ENCODE peak calls at places on chromosome 7, in six cellular contexts. One of them, this sample, is unnamed.

GRCh38 chr7:138387755-138388475 is 72.1 kb upstream of the TRIM24 start:
- DNase-seq in colonic mucosa: no peak
- DNase-seq in Panc1: no peak
- DNase-seq in thoracic aorta: no peak
- DNase-seq in fibroblast of lung: no peak
- DNase-seq in cardiac fibroblast: no peak
- DNase-seq in this sample: no peak

GRCh38 chr7:96532428-96532922 is 177.2 kb downstream of the SEM1 start:
- DNase-seq in colonic mucosa: no peak
- DNase-seq in Panc1: no peak
- DNase-seq in thoracic aorta: no peak
- DNase-seq in fibroblast of lung: no peak
- DNase-seq in cardiac fibroblast: no peak
- DNase-seq in this sample: no peak

GRCh38 chr7:128921866-128922440 is 11.4 kb upstream of the KCP start:
- DNase-seq in colonic mucosa: no peak
- DNase-seq in Panc1: no peak
- DNase-seq in thoracic aorta: no peak
- DNase-seq in fibroblast of lung: no peak
- DNase-seq in cardiac fibroblast: no peak
- DNase-seq in this sample: no peak

GRCh38 chr7:26198133-26198780 is 2.3 kb downstream of the HNRNPA2B1 start:
- DNase-seq in colonic mucosa: peak
- DNase-seq in Panc1: no peak
- DNase-seq in thoracic aorta: no peak
- DNase-seq in fibroblast of lung: peak
- DNase-seq in cardiac fibroblast: peak
- DNase-seq in this sample: peak

GRCh38 chr7:131803861-131804260 is 247.4 kb upstream of the PODXL start:
- DNase-seq in colonic mucosa: no peak
- DNase-seq in Panc1: no peak
- DNase-seq in thoracic aorta: no peak
- DNase-seq in fibroblast of lung: no peak
- DNase-seq in cardiac fibroblast: no peak
- DNase-seq in this sample: no peak

GRCh38 chr7:28854750-28855074 is 103.4 kb downstream of the TRIL start:
- DNase-seq in colonic mucosa: no peak
- DNase-seq in Panc1: no peak
- DNase-seq in thoracic aorta: no peak
- DNase-seq in fibroblast of lung: no peak
- DNase-seq in cardiac fibroblast: no peak
- DNase-seq in this sample: no peak

GRCh38 chr7:28041508-28042314 is 138.9 kb downstream of the JAZF1 start:
- DNase-seq in colonic mucosa: no peak
- DNase-seq in Panc1: no peak
- DNase-seq in thoracic aorta: no peak
- DNase-seq in fibroblast of lung: peak
- DNase-seq in cardiac fibroblast: peak
- DNase-seq in this sample: no peak

GRCh38 chr7:124201768-124202349 is 169.0 kb upstream of the TMEM229A start:
- DNase-seq in colonic mucosa: no peak
- DNase-seq in Panc1: no peak
- DNase-seq in thoracic aorta: no peak
- DNase-seq in fibroblast of lung: peak
- DNase-seq in cardiac fibroblast: no peak
- DNase-seq in this sample: no peak

GRCh38 chr7:9091282-9091681 is 657.9 kb downstream of the NXPH1 start:
- DNase-seq in colonic mucosa: no peak
- DNase-seq in Panc1: no peak
- DNase-seq in thoracic aorta: no peak
- DNase-seq in fibroblast of lung: no peak
- DNase-seq in cardiac fibroblast: no peak
- DNase-seq in this sample: no peak

GRCh38 chr7:131878777-131879176 is 322.3 kb upstream of the PODXL start:
- DNase-seq in colonic mucosa: no peak
- DNase-seq in Panc1: no peak
- DNase-seq in thoracic aorta: no peak
- DNase-seq in fibroblast of lung: no peak
- DNase-seq in cardiac fibroblast: no peak
- DNase-seq in this sample: no peak

GRCh38 chr7:108581655-108582491 is 12.2 kb downstream of the DNAJB9 start:
- DNase-seq in colonic mucosa: no peak
- DNase-seq in Panc1: no peak
- DNase-seq in thoracic aorta: no peak
- DNase-seq in fibroblast of lung: no peak
- DNase-seq in cardiac fibroblast: no peak
- DNase-seq in this sample: peak

GRCh38 chr7:33979807-33980355 is 74.5 kb downstream of the BMPER start:
- DNase-seq in colonic mucosa: no peak
- DNase-seq in Panc1: no peak
- DNase-seq in thoracic aorta: no peak
- DNase-seq in fibroblast of lung: peak
- DNase-seq in cardiac fibroblast: peak
- DNase-seq in this sample: no peak

GRCh38 chr7:15433154-15433553 is 128.7 kb downstream of the AGMO start:
- DNase-seq in colonic mucosa: no peak
- DNase-seq in Panc1: no peak
- DNase-seq in thoracic aorta: no peak
- DNase-seq in fibroblast of lung: no peak
- DNase-seq in cardiac fibroblast: no peak
- DNase-seq in this sample: no peak

GRCh38 chr7:15057272-15057671 is 154.7 kb upstream of the DGKB start:
- DNase-seq in colonic mucosa: no peak
- DNase-seq in Panc1: no peak
- DNase-seq in thoracic aorta: no peak
- DNase-seq in fibroblast of lung: no peak
- DNase-seq in cardiac fibroblast: no peak
- DNase-seq in this sample: no peak

GRCh38 chr7:41224063-41224763 is 478.7 kb downstream of the INHBA start:
- DNase-seq in colonic mucosa: no peak
- DNase-seq in Panc1: no peak
- DNase-seq in thoracic aorta: no peak
- DNase-seq in fibroblast of lung: peak
- DNase-seq in cardiac fibroblast: peak
- DNase-seq in this sample: peak

GRCh38 chr7:46256870-46257528 is 335.9 kb upstream of the IGFBP3 start:
- DNase-seq in colonic mucosa: no peak
- DNase-seq in Panc1: no peak
- DNase-seq in thoracic aorta: no peak
- DNase-seq in fibroblast of lung: no peak
- DNase-seq in cardiac fibroblast: peak
- DNase-seq in this sample: no peak

GRCh38 chr7:98733036-98733435 is 116.0 kb downstream of the NPTX2 start:
- DNase-seq in colonic mucosa: peak
- DNase-seq in Panc1: peak
- DNase-seq in thoracic aorta: no peak
- DNase-seq in fibroblast of lung: peak
- DNase-seq in cardiac fibroblast: peak
- DNase-seq in this sample: no peak

GRCh38 chr7:30987936-30988335 is 24.2 kb downstream of the GHRHR start:
- DNase-seq in colonic mucosa: no peak
- DNase-seq in Panc1: no peak
- DNase-seq in thoracic aorta: no peak
- DNase-seq in fibroblast of lung: no peak
- DNase-seq in cardiac fibroblast: no peak
- DNase-seq in this sample: no peak

GRCh38 chr7:22854158-22855048 is 31.8 kb upstream of the TOMM7 start:
- DNase-seq in colonic mucosa: peak
- DNase-seq in Panc1: no peak
- DNase-seq in thoracic aorta: peak
- DNase-seq in fibroblast of lung: peak
- DNase-seq in cardiac fibroblast: peak
- DNase-seq in this sample: peak

GRCh38 chr7:25949672-25950487 is 202.1 kb upstream of the NFE2L3 start:
- DNase-seq in colonic mucosa: peak
- DNase-seq in Panc1: no peak
- DNase-seq in thoracic aorta: no peak
- DNase-seq in fibroblast of lung: no peak
- DNase-seq in cardiac fibroblast: no peak
- DNase-seq in this sample: no peak

GRCh38 chr7:134806197-134806596 is 26.8 kb downstream of the CALD1 start:
- DNase-seq in colonic mucosa: no peak
- DNase-seq in Panc1: no peak
- DNase-seq in thoracic aorta: no peak
- DNase-seq in fibroblast of lung: no peak
- DNase-seq in cardiac fibroblast: no peak
- DNase-seq in this sample: no peak

GRCh38 chr7:129678606-129679005 is 67.1 kb downstream of the NRF1 start:
- DNase-seq in colonic mucosa: no peak
- DNase-seq in Panc1: no peak
- DNase-seq in thoracic aorta: no peak
- DNase-seq in fibroblast of lung: no peak
- DNase-seq in cardiac fibroblast: no peak
- DNase-seq in this sample: no peak

GRCh38 chr7:108142675-108143259 is 12.6 kb upstream of the LAMB4 start:
- DNase-seq in colonic mucosa: no peak
- DNase-seq in Panc1: no peak
- DNase-seq in thoracic aorta: no peak
- DNase-seq in fibroblast of lung: no peak
- DNase-seq in cardiac fibroblast: no peak
- DNase-seq in this sample: no peak

GRCh38 chr7:130113887-130114286 is 43.6 kb downstream of the KLHDC10 start:
- DNase-seq in colonic mucosa: no peak
- DNase-seq in Panc1: no peak
- DNase-seq in thoracic aorta: no peak
- DNase-seq in fibroblast of lung: no peak
- DNase-seq in cardiac fibroblast: no peak
- DNase-seq in this sample: no peak

GRCh38 chr7:22985436-22985835 is 28.5 kb downstream of the HYCC1 start:
- DNase-seq in colonic mucosa: no peak
- DNase-seq in Panc1: no peak
- DNase-seq in thoracic aorta: no peak
- DNase-seq in fibroblast of lung: no peak
- DNase-seq in cardiac fibroblast: no peak
- DNase-seq in this sample: no peak

GRCh38 chr7:2044311-2044882 is 188.3 kb downstream of the MAD1L1 start:
- DNase-seq in colonic mucosa: no peak
- DNase-seq in Panc1: no peak
- DNase-seq in thoracic aorta: no peak
- DNase-seq in fibroblast of lung: no peak
- DNase-seq in cardiac fibroblast: no peak
- DNase-seq in this sample: no peak

GRCh38 chr7:51121945-51122425 is 194.6 kb downstream of the COBL start:
- DNase-seq in colonic mucosa: no peak
- DNase-seq in Panc1: peak
- DNase-seq in thoracic aorta: no peak
- DNase-seq in fibroblast of lung: no peak
- DNase-seq in cardiac fibroblast: peak
- DNase-seq in this sample: peak
- H3K4me3 ChIP-seq in colonic mucosa: no peak
- H3K4me3 ChIP-seq in Panc1: no peak
- H3K4me3 ChIP-seq in thoracic aorta: no peak
- H3K4me3 ChIP-seq in fibroblast of lung: no peak
- H3K4me3 ChIP-seq in cardiac fibroblast: no peak
- H3K4me3 ChIP-seq in this sample: no peak

DNA sequence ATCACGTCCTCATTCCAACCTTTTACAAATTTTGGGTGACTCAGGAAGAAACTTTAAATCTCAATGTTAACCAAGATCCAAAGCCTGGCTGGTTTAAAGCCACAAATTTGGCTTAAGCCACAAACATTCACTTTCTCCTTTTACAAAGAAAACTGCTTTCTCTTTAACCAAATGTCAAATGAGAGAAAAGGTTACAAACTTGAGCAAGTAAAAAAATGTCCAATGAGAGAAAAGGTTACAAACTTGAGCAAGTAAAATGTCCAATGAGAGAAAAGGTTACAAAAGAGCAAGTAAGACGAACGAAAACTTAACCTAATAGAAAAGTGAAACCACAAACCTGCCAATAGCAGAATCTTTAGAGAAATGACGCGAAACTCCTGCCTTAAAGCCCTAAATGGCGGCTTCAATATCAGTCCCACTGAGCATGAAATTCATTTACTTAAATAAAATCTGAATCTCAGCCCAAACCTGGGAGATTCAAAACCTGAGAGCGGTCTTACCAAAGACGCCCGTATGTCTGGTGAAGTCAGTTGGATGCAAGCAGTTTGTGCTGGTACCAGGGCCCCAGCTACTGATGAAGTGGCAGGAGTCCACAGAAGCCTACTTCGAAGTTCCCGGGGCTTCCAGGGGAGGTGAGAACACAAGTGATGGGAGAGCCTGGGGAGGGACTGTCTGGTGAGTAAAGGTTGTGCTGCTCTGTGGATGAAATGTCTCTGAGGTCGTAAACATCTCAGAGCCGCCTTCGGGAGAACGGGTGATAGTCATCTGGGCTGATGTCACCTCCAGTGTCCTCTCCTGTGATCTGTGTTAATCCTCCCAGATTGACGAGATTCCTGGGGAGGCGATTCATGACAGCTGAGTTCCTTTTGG is 74.6 kb downstream of the PAXIP1 start:
- DNase-seq in colonic mucosa: peak
- DNase-seq in Panc1: peak
- DNase-seq in thoracic aorta: no peak
- DNase-seq in fibroblast of lung: peak
- DNase-seq in cardiac fibroblast: peak
- DNase-seq in this sample: peak
- H3K4me3 ChIP-seq in colonic mucosa: peak
- H3K4me3 ChIP-seq in Panc1: peak
- H3K4me3 ChIP-seq in thoracic aorta: peak
- H3K4me3 ChIP-seq in fibroblast of lung: peak
- H3K4me3 ChIP-seq in cardiac fibroblast: peak
- H3K4me3 ChIP-seq in this sample: peak

GRCh38 chr7:66974986-66975590 is 20.3 kb downstream of the SBDS start:
- DNase-seq in colonic mucosa: no peak
- DNase-seq in Panc1: no peak
- DNase-seq in thoracic aorta: no peak
- DNase-seq in fibroblast of lung: no peak
- DNase-seq in cardiac fibroblast: no peak
- DNase-seq in this sample: no peak
- H3K4me3 ChIP-seq in colonic mucosa: no peak
- H3K4me3 ChIP-seq in Panc1: no peak
- H3K4me3 ChIP-seq in thoracic aorta: no peak
- H3K4me3 ChIP-seq in fibroblast of lung: no peak
- H3K4me3 ChIP-seq in cardiac fibroblast: no peak
- H3K4me3 ChIP-seq in this sample: no peak

DNA sequence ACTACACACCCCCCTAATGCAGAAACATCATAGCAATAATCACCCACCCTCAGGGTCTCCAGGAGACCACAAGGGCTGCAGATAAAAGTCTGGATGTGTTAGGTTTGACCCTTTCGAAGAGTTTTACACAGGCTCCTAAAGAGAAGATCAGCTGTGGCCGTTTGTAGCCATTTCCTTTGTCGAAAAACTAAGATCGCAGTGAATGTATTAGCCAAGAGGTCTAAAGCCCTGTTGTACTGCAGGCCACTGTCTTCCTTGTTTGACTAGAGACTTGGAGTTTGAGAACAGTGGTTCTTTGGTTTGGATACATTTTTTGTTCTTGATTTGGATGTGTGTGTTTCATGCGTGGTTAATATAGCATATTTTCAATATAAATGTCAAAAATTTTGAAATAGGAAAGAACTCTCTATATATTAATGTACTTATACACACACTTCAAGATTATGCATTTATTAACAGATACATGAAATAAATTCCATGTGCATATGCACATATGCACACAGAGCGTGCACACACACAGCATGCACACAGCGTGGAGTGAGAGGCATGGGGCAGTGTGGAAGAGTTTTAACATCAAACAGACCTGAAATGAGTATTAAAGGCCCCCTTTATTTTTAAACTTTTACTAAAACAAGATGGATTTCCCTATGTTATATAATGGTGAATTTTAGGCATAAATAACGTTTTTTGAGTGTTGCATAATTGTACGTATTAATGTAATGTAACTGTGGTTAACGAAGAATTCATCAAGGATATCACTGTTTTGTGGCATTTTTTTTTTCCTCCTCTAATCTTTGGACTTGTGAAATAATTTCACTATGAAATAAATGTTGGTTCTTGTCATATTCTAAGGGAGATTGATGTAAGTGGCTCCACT is 2.2 kb downstream of the IKZF1 start:
- DNase-seq in colonic mucosa: no peak
- DNase-seq in Panc1: no peak
- DNase-seq in thoracic aorta: no peak
- DNase-seq in fibroblast of lung: no peak
- DNase-seq in cardiac fibroblast: no peak
- DNase-seq in this sample: no peak
- H3K4me3 ChIP-seq in colonic mucosa: peak
- H3K4me3 ChIP-seq in Panc1: no peak
- H3K4me3 ChIP-seq in thoracic aorta: peak
- H3K4me3 ChIP-seq in fibroblast of lung: no peak
- H3K4me3 ChIP-seq in cardiac fibroblast: no peak
- H3K4me3 ChIP-seq in this sample: no peak

This sample was measured in endothelial cell of umbilical vein.